ENCODE peak calls at places on chromosomes 6 and 20, in seven cellular contexts. P is RWPE1, N is foreskin fibroblast, S is neural crest cell, F is cardiac fibroblast, H is fibroblast of lung, D is GM20000. X is an unnamed sample.

GRCh38 chr20:47785900-47786762 is 850 bp upstream of the SULF2 start:
- DNase-seq in P (peak; percentile 96), N (peak; percentile 88), S (peak; percentile 75), F (peak; percentile 81), H (peak; percentile 85), D (peak; percentile 83), X (peak; percentile 59)

GRCh38 chr6:163226181-163226835 is 188.2 kb upstream of the QKI start:
- DNase-seq in P (no peak), N (no peak), S (no peak), F (no peak), H (peak; percentile 55), D (no peak), X (no peak)

GRCh38 chr6:150169609-150170008 is 26.8 kb downstream of the PPP1R14C start:
- DNase-seq in P (peak; percentile 83), N (peak; percentile 71), S (no peak), F (peak; percentile 63), H (peak; percentile 90), D (no peak), X (no peak)

GRCh38 chr20:50317644-50318043 is 127.0 kb downstream of the CEBPB start:
- DNase-seq in P (no peak), N (no peak), S (no peak), F (no peak), H (no peak), D (no peak), X (no peak)

GRCh38 chr6:118736351-118736750 is 85.0 kb upstream of the CEP85L start:
- DNase-seq in P (no peak), N (no peak), S (no peak), F (no peak), H (no peak), D (no peak), X (no peak)

GRCh38 chr6:11609324-11610071 is 71.9 kb downstream of the TMEM170B start:
- DNase-seq in P (no peak), N (peak; percentile 90), S (no peak), F (peak; percentile 98), H (peak; percentile 98), D (no peak), X (peak; percentile 78)

GRCh38 chr6:156628805-156629204 is 148.4 kb upstream of the ARID1B start:
- DNase-seq in P (no peak), N (no peak), S (no peak), F (no peak), H (no peak), D (no peak), X (no peak)

GRCh38 chr6:165662671-165663282 is at the start of gene PDE10A:
- DNase-seq in P (no peak), N (peak; percentile 15), S (peak; percentile 66), F (peak; percentile 73), H (peak; percentile 19), D (peak; percentile 58), X (no peak)

GRCh38 chr6:44139351-44139743 is 12.0 kb downstream of the TMEM63B start:
- DNase-seq in P (no peak), N (no peak), S (no peak), F (no peak), H (no peak), D (no peak), X (no peak)

GRCh38 chr6:2109796-2110195 is 135.6 kb downstream of the GMDS start:
- DNase-seq in P (no peak), N (no peak), S (no peak), F (no peak), H (no peak), D (no peak), X (no peak)

GRCh38 chr6:124741341-124741740 is 220.9 kb upstream of the RNF217 start:
- DNase-seq in P (peak; percentile 52), N (peak; percentile 18), S (no peak), F (peak; percentile 28), H (peak; percentile 49), D (no peak), X (no peak)

GRCh38 chr6:125974214-125974866 is 12.0 kb upstream of the TRMT11 start:
- DNase-seq in P (no peak), N (peak; percentile 66), S (no peak), F (peak; percentile 83), H (peak; percentile 47), D (peak; percentile 44), X (no peak)

GRCh38 chr6:82179415-82179814 is 68.1 kb downstream of the IBTK start:
- DNase-seq in P (no peak), N (peak; percentile 22), S (no peak), F (no peak), H (no peak), D (no peak), X (no peak)

GRCh38 chr6:145756170-145756662 is 20.9 kb upstream of the EPM2A start:
- DNase-seq in P (peak; percentile 67), N (peak; percentile 95), S (no peak), F (peak; percentile 98), H (peak; percentile 91), D (no peak), X (peak; percentile 85)

GRCh38 chr6:145758086-145758485 is 22.8 kb upstream of the EPM2A start:
- DNase-seq in P (no peak), N (no peak), S (no peak), F (peak; percentile 7), H (peak; percentile 21), D (no peak), X (no peak)

GRCh38 chr6:145763742-145764141 is 28.4 kb upstream of the EPM2A start:
- DNase-seq in P (no peak), N (no peak), S (no peak), F (no peak), H (no peak), D (no peak), X (no peak)

GRCh38 chr6:145755682-145756081 is 20.4 kb upstream of the EPM2A start:
- DNase-seq in P (no peak), N (no peak), S (no peak), F (peak; percentile 10), H (no peak), D (no peak), X (no peak)

DNA sequence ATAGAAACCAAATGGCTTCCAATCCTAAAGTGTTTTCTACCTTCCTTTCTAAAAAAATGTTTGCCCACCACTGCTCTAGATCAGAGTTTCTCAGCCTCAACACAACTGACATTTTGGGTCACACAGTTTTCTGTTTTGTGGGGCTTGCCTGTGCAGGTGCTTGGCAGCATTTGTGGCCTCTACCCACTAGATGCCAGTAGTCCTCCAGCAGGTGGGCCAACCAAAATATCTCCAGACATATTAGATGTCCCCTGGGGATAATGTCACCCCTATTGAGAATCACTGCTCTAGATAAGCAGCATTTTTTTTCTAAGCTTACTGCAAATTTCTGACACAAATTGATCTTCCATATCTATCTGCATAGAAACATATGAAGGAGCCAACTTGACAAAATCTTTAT is 26.3 kb upstream of the EPM2A start:
- DNase-seq in P (no peak), N (no peak), S (no peak), F (no peak), H (no peak), D (no peak), X (no peak)
- TF ChIP-seq CTCF in P (no peak), N (no peak), S (no peak), F (no peak), H (no peak), D (no peak), X (no peak)

GRCh38 chr20:57527728-57528127 is 2.8 kb upstream of the CTCFL start:
- DNase-seq in P (no peak), N (no peak), S (no peak), F (no peak), H (no peak), D (no peak), X (no peak)

GRCh38 chr20:57526885-57527566 is 2.1 kb upstream of the CTCFL start:
- DNase-seq in P (no peak), N (no peak), S (no peak), F (no peak), H (no peak), D (no peak), X (no peak)

GRCh38 chr20:57525328-57526053 is 551 bp upstream of the CTCFL start:
- DNase-seq in P (no peak), N (no peak), S (no peak), F (no peak), H (no peak), D (no peak), X (no peak)

GRCh38 chr20:57524511-57525176 is at the start of gene CTCFL:
- DNase-seq in P (no peak), N (no peak), S (no peak), F (no peak), H (no peak), D (no peak), X (no peak)

DNA sequence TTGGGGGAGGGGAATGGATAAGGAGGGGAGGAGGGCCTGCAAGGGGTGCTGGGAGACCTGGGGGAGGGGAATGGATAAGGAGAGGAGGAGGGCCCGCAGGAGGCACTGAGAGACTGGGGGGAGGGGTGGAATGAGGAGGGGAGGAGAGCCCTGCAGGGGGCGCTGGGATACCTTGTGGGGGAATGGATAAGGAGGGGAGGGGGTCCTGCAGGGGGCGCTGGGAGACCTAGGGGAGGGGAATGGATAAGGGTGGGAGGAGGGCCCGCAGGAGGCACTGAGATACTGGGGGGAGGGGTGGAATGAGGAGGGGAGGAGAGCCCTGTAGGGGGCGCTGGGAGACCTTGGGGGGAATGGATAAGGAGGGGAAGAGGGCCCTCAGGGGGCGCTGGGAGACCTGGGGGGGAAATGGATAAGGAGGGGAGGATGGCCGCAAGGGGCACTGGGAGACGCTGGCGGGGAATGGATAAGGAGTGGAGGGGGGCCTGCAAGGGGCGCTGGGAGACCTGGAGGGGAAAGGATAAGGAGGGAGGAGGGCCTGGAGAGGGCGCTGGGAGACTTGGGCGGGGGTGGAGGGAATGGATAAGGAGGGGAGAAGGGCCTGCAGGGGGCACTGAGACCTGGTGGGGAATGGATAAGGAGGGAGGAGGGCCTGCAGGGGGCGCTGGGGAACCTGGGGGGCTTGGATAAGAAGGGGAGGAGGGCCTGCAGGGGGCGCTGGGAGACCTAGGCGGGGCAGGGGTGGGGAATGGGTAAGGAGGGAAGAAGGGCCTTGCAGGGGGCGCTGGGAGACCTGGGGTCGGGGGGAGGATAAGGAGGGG is 1.3 kb upstream of the CTCFL start:
- DNase-seq in P (no peak), N (no peak), S (no peak), F (no peak), H (no peak), D (peak; percentile 17), X (no peak)
- TF ChIP-seq CTCF in P (no peak), N (no peak), S (no peak), F (no peak), H (no peak), D (no peak), X (no peak)

DNA sequence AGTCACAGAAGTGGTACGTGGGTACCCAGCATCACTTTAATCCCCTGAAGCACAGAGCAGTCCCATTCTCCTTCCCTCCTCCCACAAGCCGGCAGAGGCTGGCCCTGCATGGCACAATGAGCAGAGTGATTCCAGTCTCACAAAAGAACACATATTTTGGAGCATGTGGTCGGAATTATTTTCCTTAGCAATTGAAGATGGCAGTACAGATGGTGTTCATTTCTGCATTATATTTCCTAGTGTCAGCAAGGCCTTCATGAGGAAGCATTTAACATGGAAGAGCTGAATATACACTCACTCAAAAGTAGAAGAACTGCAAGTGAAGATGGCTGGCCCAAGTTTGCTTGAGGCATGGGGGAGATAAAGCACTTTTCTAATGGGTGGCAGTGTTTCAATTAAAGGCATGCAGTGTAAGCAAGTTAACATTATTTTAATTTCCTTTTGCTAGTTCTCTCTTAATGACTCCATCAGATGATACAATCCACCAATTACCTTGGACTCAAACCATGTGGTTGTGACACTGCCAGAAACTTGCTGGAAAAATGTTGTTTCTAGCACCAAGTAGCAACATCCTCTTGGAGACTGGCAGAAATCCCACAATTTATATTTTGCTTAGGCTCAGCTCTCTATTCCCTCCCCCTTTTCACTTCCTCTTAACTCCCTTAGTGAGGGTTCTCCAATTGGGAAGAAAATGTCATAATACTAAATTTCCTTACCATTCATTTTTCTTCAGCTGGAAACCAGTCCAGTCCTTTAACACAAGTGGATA is 74.4 kb downstream of the ARHGAP18 start:
- DNase-seq in P (no peak), N (peak; percentile 82), S (no peak), F (peak; percentile 58), H (peak; percentile 71), D (no peak), X (peak; percentile 54)
- TF ChIP-seq CTCF in P (no peak), N (peak; percentile 2), S (no peak), F (no peak), H (no peak), D (no peak), X (peak; percentile 1)

GRCh38 chr6:37399131-37399530 is 33.9 kb upstream of the CMTR1 start:
- DNase-seq in P (no peak), N (no peak), S (no peak), F (no peak), H (no peak), D (no peak), X (no peak)
- TF ChIP-seq CTCF in P (no peak), N (no peak), S (no peak), F (no peak), H (no peak), D (no peak), X (no peak)

X was measured in AG09319.